ENCODE peak calls at places on chromosomes 11 and 22, in eight cellular contexts. One of them, this sample, is unnamed.

GRCh38 chr11:6757373-6757967 is 14.3 kb downstream of the OR2AG2 start:
- DNase-seq in fibroblast of the conjunctiva: peak
- DNase-seq in activated naive CD8-positive, alpha-beta T cell treated with anti-CD3 and anti-CD28 coated beads, Interleukin-2, amount 50 U/mL, for 24 hours: peak
- DNase-seq in Right ventricle myocardium superior: no peak
- DNase-seq in omental fat pad: no peak
- DNase-seq in thyroid gland: peak
- DNase-seq in SW480: peak
- DNase-seq in tibial artery: peak
- DNase-seq in this sample: peak

GRCh38 chr11:83115551-83115950 is 41.4 kb upstream of the PCF11 start:
- DNase-seq in tibial artery: no peak
- DNase-seq in thyroid gland: peak
- DNase-seq in activated naive CD8-positive, alpha-beta T cell treated with anti-CD3 and anti-CD28 coated beads, Interleukin-2, amount 50 U/mL, for 24 hours: no peak
- DNase-seq in SW480: no peak
- DNase-seq in omental fat pad: no peak
- DNase-seq in fibroblast of the conjunctiva: no peak
- DNase-seq in Right ventricle myocardium superior: no peak
- DNase-seq in this sample: no peak

GRCh38 chr11:69922596-69923111 is 103.4 kb upstream of the FGF3 start:
- DNase-seq in SW480: no peak
- DNase-seq in Right ventricle myocardium superior: no peak
- DNase-seq in thyroid gland: no peak
- DNase-seq in activated naive CD8-positive, alpha-beta T cell treated with anti-CD3 and anti-CD28 coated beads, Interleukin-2, amount 50 U/mL, for 24 hours: no peak
- DNase-seq in omental fat pad: no peak
- DNase-seq in tibial artery: peak
- DNase-seq in fibroblast of the conjunctiva: no peak
- DNase-seq in this sample: no peak

GRCh38 chr11:10742460-10743208 is 8.4 kb upstream of the CTR9 start:
- DNase-seq in tibial artery: no peak
- DNase-seq in activated naive CD8-positive, alpha-beta T cell treated with anti-CD3 and anti-CD28 coated beads, Interleukin-2, amount 50 U/mL, for 24 hours: no peak
- DNase-seq in thyroid gland: no peak
- DNase-seq in SW480: no peak
- DNase-seq in omental fat pad: no peak
- DNase-seq in fibroblast of the conjunctiva: no peak
- DNase-seq in Right ventricle myocardium superior: no peak
- DNase-seq in this sample: no peak

GRCh38 chr11:65116370-65117205 is 913 bp downstream of the ZNHIT2 start:
- DNase-seq in SW480: peak
- DNase-seq in activated naive CD8-positive, alpha-beta T cell treated with anti-CD3 and anti-CD28 coated beads, Interleukin-2, amount 50 U/mL, for 24 hours: peak
- DNase-seq in omental fat pad: no peak
- DNase-seq in thyroid gland: peak
- DNase-seq in tibial artery: no peak
- DNase-seq in fibroblast of the conjunctiva: no peak
- DNase-seq in Right ventricle myocardium superior: no peak
- DNase-seq in this sample: peak

GRCh38 chr22:41838842-41839618 is 6.1 kb downstream of the SREBF2 start:
- DNase-seq in fibroblast of the conjunctiva: no peak
- DNase-seq in omental fat pad: no peak
- DNase-seq in thyroid gland: no peak
- DNase-seq in tibial artery: no peak
- DNase-seq in activated naive CD8-positive, alpha-beta T cell treated with anti-CD3 and anti-CD28 coated beads, Interleukin-2, amount 50 U/mL, for 24 hours: no peak
- DNase-seq in Right ventricle myocardium superior: no peak
- DNase-seq in SW480: no peak
- DNase-seq in this sample: no peak

GRCh38 chr11:10858505-10859360 is 880 bp upstream of the ZBED5 start:
- DNase-seq in tibial artery: peak
- DNase-seq in omental fat pad: peak
- DNase-seq in thyroid gland: peak
- DNase-seq in activated naive CD8-positive, alpha-beta T cell treated with anti-CD3 and anti-CD28 coated beads, Interleukin-2, amount 50 U/mL, for 24 hours: peak
- DNase-seq in SW480: peak
- DNase-seq in Right ventricle myocardium superior: peak
- DNase-seq in fibroblast of the conjunctiva: no peak
- DNase-seq in this sample: peak

GRCh38 chr22:48824673-48825651 is 1002.7 kb downstream of the BRD1 start:
- DNase-seq in thyroid gland: no peak
- DNase-seq in SW480: peak
- DNase-seq in tibial artery: no peak
- DNase-seq in Right ventricle myocardium superior: no peak
- DNase-seq in fibroblast of the conjunctiva: no peak
- DNase-seq in omental fat pad: no peak
- DNase-seq in activated naive CD8-positive, alpha-beta T cell treated with anti-CD3 and anti-CD28 coated beads, Interleukin-2, amount 50 U/mL, for 24 hours: no peak
- DNase-seq in this sample: no peak

GRCh38 chr11:75450826-75451783 is 18.1 kb upstream of the KLHL35 start:
- DNase-seq in fibroblast of the conjunctiva: no peak
- DNase-seq in SW480: no peak
- DNase-seq in Right ventricle myocardium superior: no peak
- DNase-seq in thyroid gland: no peak
- DNase-seq in activated naive CD8-positive, alpha-beta T cell treated with anti-CD3 and anti-CD28 coated beads, Interleukin-2, amount 50 U/mL, for 24 hours: peak
- DNase-seq in tibial artery: no peak
- DNase-seq in omental fat pad: no peak
- DNase-seq in this sample: no peak